ENCODE peak calls at places on chromosomes 16 and 17, in four cellular contexts. X, C, R and U are unnamed samples.

GRCh38 chr16:31714899-31715504 is 158.6 kb upstream of the ZNF267 start:
- DNase-seq in R (no peak), C (no peak), X (no peak), U (no peak)

GRCh38 chr17:57694051-57694450 is 51.0 kb downstream of the CCDC182 start:
- DNase-seq in X (no peak), C (no peak), R (no peak), U (no peak)

GRCh38 chr17:4972752-4973151 is 5.1 kb upstream of the SPAG7 start:
- DNase-seq in X (no peak), C (no peak), R (no peak), U (no peak)

GRCh38 chr16:9097266-9098219 is 6.1 kb downstream of the HAPSTR1 start:
- DNase-seq in R (no peak), X (no peak), C (no peak), U (no peak)

GRCh38 chr16:4891886-4892216 is 44.6 kb downstream of the UBN1 start:
- DNase-seq in R (peak), X (no peak), C (no peak), U (no peak)

GRCh38 chr16:47917118-47917517 is 238.7 kb downstream of the ABCC12 start:
- DNase-seq in C (no peak), R (no peak), X (no peak), U (no peak)

GRCh38 chr16:85167589-85168537 is 55.6 kb upstream of the CIBAR2 start:
- DNase-seq in C (no peak), R (no peak), X (no peak), U (no peak)

GRCh38 chr16:13453938-13454553 is 465.9 kb upstream of the ERCC4 start:
- DNase-seq in C (peak), X (peak), R (peak), U (no peak)

GRCh38 chr16:11835309-11835708 is 16.0 kb downstream of the RSL1D1 start:
- DNase-seq in X (no peak), R (no peak), C (no peak), U (no peak)

GRCh38 chr17:17551361-17551760 is 40.1 kb downstream of the PEMT start:
- DNase-seq in C (no peak), R (no peak), X (no peak), U (no peak)

GRCh38 chr17:15782809-15783208 is 50.7 kb downstream of the TBC1D26 start:
- DNase-seq in X (peak), C (peak), R (peak), U (no peak)

GRCh38 chr16:31177136-31177535 is 2.8 kb upstream of the FUS start:
- DNase-seq in C (peak), R (no peak), X (no peak), U (no peak)

GRCh38 chr17:20267459-20267842 is 199.9 kb downstream of the LGALS9B start:
- DNase-seq in X (no peak), C (peak), R (no peak), U (no peak)

GRCh38 chr16:17729820-17730219 is 259.1 kb upstream of the XYLT1 start:
- DNase-seq in C (no peak), X (no peak), R (no peak), U (no peak)

GRCh38 chr16:11051430-11052079 is 107.2 kb downstream of the CLEC16A start:
- DNase-seq in X (no peak), R (no peak), C (no peak), U (no peak)

GRCh38 chr17:76561799-76562268 is 22.0 kb downstream of the PRCD start:
- DNase-seq in C (no peak), X (no peak), R (peak), U (no peak)

GRCh38 chr16:84976644-84977400 is 34.5 kb downstream of the ZDHHC7 start:
- DNase-seq in X (peak), R (no peak), C (no peak), U (no peak)

GRCh38 chr16:27223226-27223610 is 19.9 kb downstream of the KDM8 start:
- DNase-seq in R (no peak), C (no peak), X (no peak), U (no peak)

GRCh38 chr16:67464565-67464964 is 16.4 kb downstream of the ATP6V0D1 start:
- DNase-seq in R (no peak), C (no peak), X (no peak), U (no peak)

GRCh38 chr16:31301708-31302400 is 42.1 kb downstream of the ITGAM start:
- DNase-seq in R (peak), X (peak), C (no peak), U (no peak)

GRCh38 chr17:27976331-27976730 is 66.1 kb upstream of the NLK start:
- DNase-seq in X (no peak), C (no peak), R (no peak), U (no peak)

GRCh38 chr16:9682320-9682719 is 499.9 kb downstream of the GRIN2A start:
- DNase-seq in X (no peak), R (no peak), C (no peak), U (no peak)

GRCh38 chr16:78307824-78308528 is 208.5 kb downstream of the WWOX start:
- DNase-seq in C (no peak), R (no peak), X (no peak), U (no peak)

GRCh38 chr17:67615011-67615561 is 102.7 kb upstream of the NOL11 start:
- DNase-seq in R (no peak), X (no peak), C (no peak), U (no peak)

GRCh38 chr16:83002351-83003334 is 375.9 kb downstream of the CDH13 start:
- DNase-seq in R (peak), X (peak), C (no peak), U (no peak)